ENCODE peak calls at places on chromosome 15, in four cellular contexts. One of them, this sample, is unnamed.

GRCh38 chr15:25568751-25569150 is 129.9 kb upstream of the UBE3A start:
- DNase-seq in K562: no peak
- DNase-seq in suprapubic skin: no peak
- DNase-seq in transverse colon: no peak
- DNase-seq in this sample: no peak

GRCh38 chr15:74203914-74204431 is 1.4 kb upstream of the STRA6 start:
- DNase-seq in K562: no peak
- DNase-seq in suprapubic skin: no peak
- DNase-seq in transverse colon: no peak
- DNase-seq in this sample: no peak

GRCh38 chr15:51162865-51163762 is 68.4 kb upstream of the TNFAIP8L3 start:
- DNase-seq in K562: peak; percentile 88
- DNase-seq in suprapubic skin: peak; percentile 80
- DNase-seq in transverse colon: peak; percentile 69
- DNase-seq in this sample: no peak

GRCh38 chr15:99143655-99144610 is 39.1 kb downstream of the SYNM start:
- DNase-seq in K562: no peak
- DNase-seq in suprapubic skin: peak; percentile 85
- DNase-seq in transverse colon: peak; percentile 54
- DNase-seq in this sample: peak; percentile 52

GRCh38 chr15:85104584-85104983 is 122.9 kb downstream of the PDE8A start:
- DNase-seq in K562: no peak
- DNase-seq in suprapubic skin: no peak
- DNase-seq in transverse colon: no peak
- DNase-seq in this sample: no peak

GRCh38 chr15:80595391-80595790 is 99.7 kb upstream of the ABHD17C start:
- DNase-seq in K562: no peak
- DNase-seq in suprapubic skin: no peak
- DNase-seq in transverse colon: no peak
- DNase-seq in this sample: no peak

GRCh38 chr15:62979252-62979651 is 63.3 kb upstream of the TPM1 start:
- DNase-seq in K562: no peak
- DNase-seq in suprapubic skin: no peak
- DNase-seq in transverse colon: no peak
- DNase-seq in this sample: no peak

GRCh38 chr15:29043731-29044485 is 158.1 kb downstream of the APBA2 start:
- DNase-seq in K562: no peak
- DNase-seq in suprapubic skin: no peak
- DNase-seq in transverse colon: no peak
- DNase-seq in this sample: no peak

GRCh38 chr15:91070872-91071271 is 29.2 kb upstream of the SV2B start:
- DNase-seq in K562: no peak
- DNase-seq in suprapubic skin: no peak
- DNase-seq in transverse colon: no peak
- DNase-seq in this sample: no peak

GRCh38 chr15:57505949-57506391 is 85.7 kb upstream of the MYZAP start:
- DNase-seq in K562: no peak
- DNase-seq in suprapubic skin: peak; percentile 85
- DNase-seq in transverse colon: peak; percentile 72
- DNase-seq in this sample: peak; percentile 88

GRCh38 chr15:22988811-22989210 is 8.6 kb upstream of the CYFIP1 start:
- DNase-seq in K562: no peak
- DNase-seq in suprapubic skin: no peak
- DNase-seq in transverse colon: no peak
- DNase-seq in this sample: no peak

GRCh38 chr15:28112962-28113361 is 13.8 kb upstream of the OCA2 start:
- DNase-seq in K562: no peak
- DNase-seq in suprapubic skin: peak; percentile 44
- DNase-seq in transverse colon: no peak
- DNase-seq in this sample: no peak

DNA sequence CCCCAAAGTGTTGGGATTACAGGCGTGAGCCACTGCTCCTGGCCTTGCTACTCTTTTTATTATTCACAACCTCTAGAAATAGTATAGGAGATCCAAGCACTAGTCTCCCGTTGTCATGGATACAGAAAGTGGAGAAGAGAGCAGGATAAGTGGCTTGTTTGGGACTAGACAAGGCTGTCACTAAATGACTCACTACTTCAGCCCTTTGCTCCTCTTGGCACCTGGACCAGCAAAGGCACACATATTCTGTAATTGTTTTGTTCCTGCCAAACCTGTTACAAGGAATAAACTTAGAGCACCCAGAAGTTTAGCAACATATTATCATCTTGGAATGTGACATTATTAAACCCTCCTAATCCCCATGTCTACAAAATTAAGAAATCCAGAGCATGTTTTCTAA is 427.2 kb upstream of the THBS1 start:
- DNase-seq in K562: no peak
- DNase-seq in suprapubic skin: no peak
- DNase-seq in transverse colon: peak; percentile 26
- DNase-seq in this sample: no peak
- TF ChIP-seq EP300 in K562: no peak
- TF ChIP-seq EP300 in suprapubic skin: no peak
- TF ChIP-seq EP300 in transverse colon: no peak
- TF ChIP-seq EP300 in this sample: no peak

GRCh38 chr15:86645861-86646393 is 566.3 kb downstream of the AGBL1 start:
- DNase-seq in K562: no peak
- DNase-seq in suprapubic skin: no peak
- DNase-seq in transverse colon: no peak
- DNase-seq in this sample: no peak
- TF ChIP-seq POLR2AphosphoS5 in K562: no peak
- TF ChIP-seq POLR2AphosphoS5 in suprapubic skin: no peak
- TF ChIP-seq POLR2AphosphoS5 in transverse colon: no peak
- TF ChIP-seq POLR2AphosphoS5 in this sample: no peak

DNA sequence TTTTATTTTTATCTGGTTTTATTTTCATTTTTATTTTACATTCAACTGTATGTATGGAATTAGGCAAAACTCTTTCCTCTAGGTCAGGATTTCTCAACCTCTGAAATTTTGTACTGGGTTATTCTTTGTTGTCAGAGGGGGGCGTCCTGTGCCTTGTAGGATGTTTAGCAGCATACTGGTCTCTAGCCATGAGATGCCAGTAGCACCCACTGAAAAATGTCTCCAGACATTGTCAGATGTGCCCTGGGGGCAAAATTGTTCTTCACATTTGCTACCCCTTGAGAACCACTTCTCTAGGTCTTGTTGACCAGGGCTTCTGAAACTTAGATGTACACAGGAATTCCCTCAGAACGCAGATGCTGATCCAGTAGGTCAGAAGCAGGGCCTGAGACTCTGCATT is 5.4 kb downstream of the CHRNA5 start:
- DNase-seq in K562: no peak
- DNase-seq in suprapubic skin: no peak
- DNase-seq in transverse colon: no peak
- DNase-seq in this sample: no peak
- TF ChIP-seq CTCF in K562: no peak
- TF ChIP-seq CTCF in suprapubic skin: no peak
- TF ChIP-seq CTCF in transverse colon: no peak
- TF ChIP-seq CTCF in this sample: no peak

DNA sequence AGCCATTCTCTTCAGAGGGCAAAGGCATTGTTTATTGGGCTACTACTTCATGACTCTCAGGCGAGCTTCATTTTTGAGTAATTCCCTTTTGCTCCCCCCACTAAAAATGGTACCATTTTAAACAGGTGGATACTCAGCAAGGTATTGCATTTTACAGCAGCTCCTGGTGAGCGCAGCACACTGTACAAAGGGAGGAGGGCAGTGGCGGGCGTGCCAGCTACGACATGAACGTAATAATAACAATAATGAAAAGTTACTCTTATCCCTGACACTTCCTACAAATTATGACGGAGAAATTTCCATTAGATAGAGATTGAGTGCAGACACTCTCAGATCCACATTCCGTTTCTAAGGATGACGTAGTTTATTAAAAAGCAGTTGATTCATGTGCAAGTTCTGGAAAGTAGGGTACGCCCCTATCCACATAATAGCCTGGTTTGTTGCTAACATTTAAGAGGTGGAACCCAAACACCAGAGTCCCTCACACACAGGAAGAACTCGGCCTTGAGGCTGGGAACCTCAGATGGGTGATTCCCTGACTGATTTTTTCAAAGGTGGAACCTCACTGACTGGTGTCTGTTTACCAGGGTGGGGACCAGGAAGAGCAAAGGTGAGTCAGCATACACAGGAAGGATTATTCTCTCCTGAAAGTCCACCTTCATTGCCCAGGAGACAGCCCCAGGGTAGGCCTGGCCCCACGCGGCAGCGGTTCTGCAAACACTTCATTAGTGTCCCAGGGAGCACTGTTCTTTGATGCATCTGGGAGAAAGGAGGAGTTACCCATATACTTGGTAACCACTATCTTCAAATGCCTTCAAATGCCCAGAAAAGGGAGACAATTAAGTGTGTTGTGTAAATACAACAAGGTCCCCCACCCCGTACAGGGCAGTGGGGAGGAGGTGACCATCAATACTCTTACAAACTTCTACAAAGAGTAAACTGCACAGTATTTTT is 69.9 kb downstream of the LDHAL6B start:
- DNase-seq in K562: no peak
- DNase-seq in suprapubic skin: no peak
- DNase-seq in transverse colon: peak; percentile 86
- DNase-seq in this sample: no peak
- TF ChIP-seq EP300 in K562: no peak
- TF ChIP-seq EP300 in suprapubic skin: no peak
- TF ChIP-seq EP300 in transverse colon: peak; percentile 31
- TF ChIP-seq EP300 in this sample: no peak

DNA sequence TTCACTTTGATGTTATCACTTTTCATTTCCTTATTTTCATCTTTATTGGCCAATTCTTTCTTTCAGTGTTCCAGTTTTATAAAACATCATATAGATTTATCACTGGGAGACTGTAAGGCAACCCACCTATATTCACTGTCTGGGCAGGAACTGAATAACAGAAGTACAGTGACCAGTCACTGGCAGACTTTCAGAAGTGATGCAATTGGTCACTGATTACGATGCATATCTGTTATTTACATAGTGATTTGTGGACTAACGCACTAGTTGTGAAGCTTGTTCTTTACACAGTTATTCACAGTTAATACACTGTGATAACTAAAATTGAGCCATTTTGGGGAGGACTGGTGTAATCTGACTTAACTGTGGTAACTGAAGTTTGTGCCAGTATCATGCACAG is 190.2 kb upstream of the DPH6 start:
- DNase-seq in K562: no peak
- DNase-seq in suprapubic skin: no peak
- DNase-seq in transverse colon: no peak
- DNase-seq in this sample: no peak
- TF ChIP-seq POLR2AphosphoS5 in K562: no peak
- TF ChIP-seq POLR2AphosphoS5 in suprapubic skin: no peak
- TF ChIP-seq POLR2AphosphoS5 in transverse colon: no peak
- TF ChIP-seq POLR2AphosphoS5 in this sample: no peak

GRCh38 chr15:70079831-70080230 is 17.9 kb downstream of the TLE3 start:
- DNase-seq in K562: no peak
- DNase-seq in suprapubic skin: no peak
- DNase-seq in transverse colon: no peak
- DNase-seq in this sample: no peak
- TF ChIP-seq CTCF in K562: no peak
- TF ChIP-seq CTCF in suprapubic skin: no peak
- TF ChIP-seq CTCF in transverse colon: no peak
- TF ChIP-seq CTCF in this sample: no peak